ENCODE peak calls at places on chromosomes 4 and X, in nine cellular contexts. E, T, B, R, P, A, I, Z and J are unnamed samples.

GRCh38 chrX:1521459-1521956 is 15.5 kb downstream of the P2RY8 start:
- DNase-seq in E (peak), T (no peak), B (no peak), R (peak), P (no peak), A (peak), I (no peak), Z (no peak), J (peak)

GRCh38 chr4:122293374-122294365 is 85.1 kb upstream of the ADAD1 start:
- DNase-seq in E (no peak), T (no peak), B (no peak), R (no peak), P (no peak), A (no peak), I (no peak), Z (peak), J (no peak)

GRCh38 chrX:43969504-43970501 is 3.4 kb downstream of the NDP start:
- DNase-seq in E (no peak), T (peak), B (no peak), R (no peak), P (no peak), A (no peak), I (peak), Z (peak), J (no peak)

GRCh38 chr4:44727471-44727870 is 1.1 kb upstream of the GNPDA2 start:
- DNase-seq in E (no peak), T (no peak), B (no peak), R (no peak), P (no peak), A (no peak), I (no peak), Z (no peak), J (no peak)

GRCh38 chr4:150501983-150502382 is 80.0 kb upstream of the MAB21L2 start:
- DNase-seq in E (no peak), T (no peak), B (no peak), R (no peak), P (no peak), A (no peak), I (peak), Z (no peak), J (no peak)

GRCh38 chrX:93422693-93423092 is 250.7 kb downstream of the NAP1L3 start:
- DNase-seq in E (no peak), T (no peak), B (no peak), R (no peak), P (no peak), A (peak), I (no peak), Z (no peak), J (peak)

GRCh38 chr4:41640905-41641304 is 102.9 kb downstream of the LIMCH1 start:
- DNase-seq in E (no peak), T (peak), B (no peak), R (no peak), P (no peak), A (no peak), I (no peak), Z (no peak), J (no peak)

GRCh38 chr4:157447195-157447594 is 226.7 kb downstream of the GRIA2 start:
- DNase-seq in E (no peak), T (no peak), B (no peak), R (no peak), P (no peak), A (no peak), I (peak), Z (no peak), J (no peak)

GRCh38 chr4:154314248-154314647 is 177.4 kb downstream of the DCHS2 start:
- DNase-seq in E (no peak), T (no peak), B (no peak), R (no peak), P (no peak), A (no peak), I (peak), Z (no peak), J (no peak)

GRCh38 chrX:139738581-139738980 is 30.6 kb upstream of the MCF2 start:
- DNase-seq in E (no peak), T (peak), B (no peak), R (no peak), P (no peak), A (no peak), I (peak), Z (no peak), J (no peak)

GRCh38 chrX:115892056-115892708 is 278.4 kb upstream of the AGTR2 start:
- DNase-seq in E (no peak), T (no peak), B (no peak), R (no peak), P (no peak), A (peak), I (no peak), Z (no peak), J (no peak)

GRCh38 chr4:81609844-81610243 is 138.1 kb upstream of the RASGEF1B start:
- DNase-seq in E (no peak), T (no peak), B (no peak), R (no peak), P (no peak), A (no peak), I (no peak), Z (no peak), J (no peak)

GRCh38 chr4:60034371-60034770 is 1165.8 kb upstream of the ADGRL3 start:
- DNase-seq in E (no peak), T (no peak), B (no peak), R (no peak), P (no peak), A (no peak), I (no peak), Z (peak), J (no peak)

GRCh38 chrX:24561121-24561520 is 86.0 kb downstream of the PCYT1B start:
- DNase-seq in E (no peak), T (no peak), B (no peak), R (no peak), P (no peak), A (peak), I (peak), Z (no peak), J (peak)

GRCh38 chr4:76377922-76378321 is 43.0 kb downstream of the CCDC158 start:
- DNase-seq in E (no peak), T (peak), B (no peak), R (peak), P (no peak), A (peak), I (peak), Z (no peak), J (peak)

GRCh38 chr4:158016511-158016910 is 156.3 kb downstream of the GASK1B start:
- DNase-seq in E (no peak), T (no peak), B (no peak), R (no peak), P (no peak), A (no peak), I (peak), Z (no peak), J (no peak)

GRCh38 chr4:186116698-186117097 is 12.2 kb downstream of the FAM149A start:
- DNase-seq in E (no peak), T (no peak), B (no peak), R (no peak), P (no peak), A (no peak), I (no peak), Z (no peak), J (no peak)

GRCh38 chr4:156568041-156568440 is 403.6 kb downstream of the PDGFC start:
- DNase-seq in E (no peak), T (no peak), B (no peak), R (no peak), P (no peak), A (no peak), I (peak), Z (no peak), J (no peak)

GRCh38 chr4:7411896-7412585 is 22.7 kb downstream of the PSAPL1 start:
- DNase-seq in E (no peak), T (no peak), B (no peak), R (no peak), P (no peak), A (no peak), I (no peak), Z (no peak), J (no peak)

GRCh38 chr4:52939325-52939724 is 77.2 kb downstream of the RASL11B start:
- DNase-seq in E (no peak), T (no peak), B (no peak), R (no peak), P (no peak), A (no peak), I (peak), Z (no peak), J (no peak)

GRCh38 chrX:19848110-19848509 is 39.3 kb downstream of the SH3KBP1 start:
- DNase-seq in E (no peak), T (no peak), B (no peak), R (no peak), P (no peak), A (no peak), I (no peak), Z (no peak), J (no peak)

GRCh38 chr4:127505203-127505602 is 127.6 kb upstream of the INTU start:
- DNase-seq in E (no peak), T (no peak), B (no peak), R (no peak), P (no peak), A (no peak), I (peak), Z (no peak), J (no peak)

GRCh38 chrX:10110984-10111363 is 45.8 kb upstream of the CLCN4 start:
- DNase-seq in E (no peak), T (no peak), B (no peak), R (peak), P (no peak), A (peak), I (peak), Z (no peak), J (peak)

GRCh38 chrX:85851418-85851817 is 195.9 kb downstream of the CHM start:
- DNase-seq in E (no peak), T (no peak), B (no peak), R (no peak), P (no peak), A (peak), I (peak), Z (peak), J (peak)

GRCh38 chrX:52359614-52360232 is 9.1 kb upstream of the XAGE2 start:
- DNase-seq in E (no peak), T (no peak), B (no peak), R (no peak), P (no peak), A (no peak), I (peak), Z (no peak), J (no peak)

GRCh38 chr4:66475596-66475995 is 805.3 kb upstream of the EPHA5 start:
- DNase-seq in E (no peak), T (no peak), B (no peak), R (no peak), P (no peak), A (no peak), I (no peak), Z (no peak), J (no peak)

GRCh38 chr4:140091305-140091704 is 62.7 kb downstream of the MAML3 start:
- DNase-seq in E (no peak), T (no peak), B (no peak), R (no peak), P (no peak), A (no peak), I (no peak), Z (no peak), J (no peak)

GRCh38 chr4:140090215-140090731 is 63.7 kb downstream of the MAML3 start:
- DNase-seq in E (no peak), T (peak), B (no peak), R (no peak), P (no peak), A (no peak), I (no peak), Z (no peak), J (no peak)

GRCh38 chr4:140089216-140089615 is 64.8 kb downstream of the MAML3 start:
- DNase-seq in E (no peak), T (no peak), B (no peak), R (no peak), P (no peak), A (no peak), I (no peak), Z (no peak), J (no peak)

GRCh38 chr4:140094701-140095420 is 59.1 kb downstream of the MAML3 start:
- DNase-seq in E (no peak), T (peak), B (no peak), R (peak), P (peak), A (no peak), I (no peak), Z (peak), J (no peak)

DNA sequence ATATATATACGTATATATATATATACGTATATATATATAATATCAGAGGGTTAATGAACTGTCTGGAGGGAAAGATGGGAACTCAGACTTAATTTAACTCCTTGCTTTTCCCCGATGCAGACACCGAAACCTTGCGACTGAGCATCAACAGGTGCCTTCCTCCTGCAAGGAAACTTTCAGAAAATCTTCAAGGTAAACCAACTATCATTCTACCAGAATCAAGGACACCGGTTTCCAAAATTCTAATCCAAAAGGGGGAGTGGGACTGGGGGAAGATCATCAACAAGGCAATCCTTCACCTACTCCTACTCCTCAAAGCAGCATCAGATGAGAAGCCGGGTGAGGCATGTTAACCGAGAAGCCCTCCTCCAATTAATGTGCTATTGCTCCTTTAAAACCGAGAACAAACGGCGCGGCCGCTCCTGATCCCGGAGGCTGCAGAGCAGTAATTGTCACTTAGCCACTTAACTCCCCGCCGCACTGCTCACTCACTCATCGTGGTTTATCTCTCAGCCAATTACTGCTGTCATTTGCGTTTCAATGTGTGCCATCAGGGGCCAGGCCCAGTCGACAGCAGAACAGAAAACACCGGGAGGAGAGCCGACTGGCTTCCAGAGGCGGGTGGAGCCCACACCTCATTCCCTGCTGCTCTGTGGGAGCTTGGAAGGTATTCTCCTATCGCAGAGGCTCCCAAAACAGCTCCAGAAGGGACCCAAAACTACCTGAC is 61.7 kb downstream of the MAML3 start:
- DNase-seq in E (no peak), T (peak), B (no peak), R (no peak), P (peak), A (no peak), I (no peak), Z (peak), J (no peak)
- TF ChIP-seq CTCF in E (no peak), T (no peak), B (no peak), R (no peak), P (no peak), A (no peak), I (no peak), Z (no peak), J (no peak)

DNA sequence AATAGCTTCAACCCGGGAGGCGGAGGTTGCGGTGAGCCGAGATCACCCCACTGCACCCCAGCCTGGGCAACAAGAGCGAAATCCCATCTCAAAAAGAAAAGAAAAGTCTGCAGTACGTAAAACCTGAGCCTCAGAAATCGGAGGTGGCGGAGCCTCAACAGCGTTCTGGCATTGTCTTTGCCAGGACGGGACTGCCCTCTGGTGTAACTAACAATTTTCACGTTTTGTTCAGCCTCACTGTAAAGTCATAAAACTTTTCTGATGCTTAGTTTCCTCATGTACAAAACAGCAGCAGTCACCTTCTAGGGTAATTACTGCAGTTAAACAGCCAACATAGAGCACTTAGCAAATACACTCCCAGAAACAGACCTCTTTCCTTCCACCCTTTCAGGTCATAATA is 121.7 kb downstream of the RBM47 start:
- DNase-seq in E (no peak), T (no peak), B (no peak), R (no peak), P (no peak), A (no peak), I (no peak), Z (no peak), J (no peak)
- TF ChIP-seq CTCF in E (no peak), T (no peak), B (no peak), R (no peak), P (no peak), A (no peak), I (no peak), Z (no peak), J (no peak)

GRCh38 chr4:177367336-177367735 is 57.7 kb downstream of the NEIL3 start:
- DNase-seq in E (no peak), T (no peak), B (no peak), R (no peak), P (no peak), A (no peak), I (peak), Z (no peak), J (no peak)
- TF ChIP-seq CTCF in E (peak), T (no peak), B (no peak), R (peak), P (no peak), A (no peak), I (peak), Z (no peak), J (no peak)

GRCh38 chrX:118346258-118347094 is 570 bp downstream of the WDR44 start:
- DNase-seq in E (peak), T (no peak), B (no peak), R (peak), P (peak), A (no peak), I (peak), Z (peak), J (no peak)
- TF ChIP-seq CTCF in E (peak), T (no peak), B (no peak), R (no peak), P (no peak), A (no peak), I (no peak), Z (no peak), J (peak)

GRCh38 chr4:143025111-143025704 is 159.5 kb upstream of the USP38 start:
- DNase-seq in E (no peak), T (peak), B (no peak), R (no peak), P (no peak), A (no peak), I (peak), Z (no peak), J (no peak)
- TF ChIP-seq CTCF in E (peak), T (peak), B (no peak), R (no peak), P (no peak), A (peak), I (peak), Z (no peak), J (peak)

DNA sequence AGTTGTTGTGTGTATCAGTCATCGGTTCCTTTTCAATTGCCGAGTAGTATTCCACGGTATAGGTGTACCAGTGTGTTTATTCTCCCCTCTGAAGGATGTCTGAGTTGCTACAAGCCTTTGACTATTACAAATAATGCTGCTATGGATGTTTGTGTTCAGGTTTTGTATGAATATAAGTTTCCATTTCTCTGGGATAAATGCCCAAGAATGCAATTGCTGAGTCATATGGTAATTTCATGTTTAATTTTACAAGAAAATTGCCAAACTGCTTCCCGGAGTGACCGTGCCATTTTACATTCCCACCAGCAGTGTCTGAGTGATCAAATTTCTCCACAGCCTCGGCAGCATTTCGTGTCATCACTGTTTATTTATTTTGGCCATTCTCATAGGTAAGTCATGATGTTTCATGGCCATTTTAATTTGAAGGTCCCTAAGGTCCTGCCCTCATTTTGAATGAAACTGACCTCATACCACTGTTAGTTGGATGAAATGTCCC is 73.9 kb downstream of the IRF2 start:
- DNase-seq in E (no peak), T (peak), B (no peak), R (no peak), P (no peak), A (no peak), I (peak), Z (no peak), J (no peak)
- TF ChIP-seq CTCF in E (no peak), T (no peak), B (no peak), R (no peak), P (no peak), A (no peak), I (peak), Z (no peak), J (no peak)

DNA sequence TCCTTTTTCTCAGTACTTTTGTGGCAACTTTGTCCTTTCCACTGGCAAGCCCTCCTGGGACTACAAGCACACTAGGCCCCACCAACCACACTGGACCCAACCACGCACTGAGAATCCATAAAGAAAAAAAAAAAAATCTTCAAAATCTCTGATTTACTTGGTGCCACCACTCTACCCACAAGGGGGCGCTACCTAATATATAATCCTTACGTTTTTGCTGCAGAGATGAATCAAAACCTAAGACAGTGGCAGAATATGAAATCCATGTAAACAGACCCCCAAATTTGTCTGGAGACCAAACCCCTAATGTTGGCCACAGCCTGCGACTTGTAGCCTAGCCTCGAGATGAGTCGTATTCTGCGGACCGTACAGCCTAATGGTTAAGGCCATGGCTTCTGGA is 63.5 kb upstream of the ARHGAP36 start:
- DNase-seq in E (no peak), T (peak), B (no peak), R (no peak), P (no peak), A (peak), I (peak), Z (no peak), J (peak)
- TF ChIP-seq CTCF in E (peak), T (peak), B (no peak), R (no peak), P (no peak), A (no peak), I (peak), Z (peak), J (peak)